ENCODE peak calls at places on chromosomes 4 and X, in eight cellular contexts. K, Q, I, Z, D, A, J and B are unnamed samples.

GRCh38 chr4:156374069-156374468 is 420.4 kb upstream of the CTSO start:
- DNase-seq in Z (no peak), K (no peak), I (no peak), Q (no peak), D (no peak), J (no peak), A (no peak), B (no peak)

GRCh38 chr4:8053688-8054449 is 104.7 kb downstream of the ABLIM2 start:
- DNase-seq in D (no peak), K (no peak), Q (no peak), J (no peak), A (no peak), Z (no peak), I (no peak), B (no peak)

GRCh38 chrX:133640161-133641015 is 225.1 kb upstream of the GPC4 start:
- DNase-seq in K (no peak), Q (no peak), D (no peak), A (no peak), I (no peak), Z (no peak), J (no peak), B (no peak)

GRCh38 chr4:88018471-88018870 is 11.0 kb downstream of the PKD2 start:
- DNase-seq in A (no peak), I (no peak), Z (no peak), D (peak), K (no peak), J (no peak), Q (peak), B (no peak)

GRCh38 chrX:153851981-153852380 is 21.6 kb upstream of the PDZD4 start:
- DNase-seq in Q (no peak), Z (no peak), A (no peak), I (no peak), D (no peak), J (no peak), K (no peak), B (no peak)

GRCh38 chr4:37792241-37792640 is 34.2 kb upstream of the PGM2 start:
- DNase-seq in I (no peak), Q (no peak), K (no peak), Z (no peak), D (no peak), J (no peak), A (no peak), B (no peak)

GRCh38 chr4:79297029-79297428 is 28.8 kb downstream of the NAA11 start:
- DNase-seq in J (no peak), A (no peak), D (no peak), I (no peak), Z (no peak), K (no peak), Q (no peak), B (no peak)

GRCh38 chr4:129355529-129355928 is 259.6 kb downstream of the C4orf33 start:
- DNase-seq in A (no peak), K (no peak), I (no peak), Z (no peak), J (no peak), Q (no peak), D (peak), B (no peak)

GRCh38 chrX:25873196-25873595 is 264.9 kb upstream of the MAGEB18 start:
- DNase-seq in I (no peak), A (no peak), K (no peak), D (no peak), Z (no peak), J (peak), Q (no peak), B (no peak)

GRCh38 chrX:22325091-22325490 is 52.4 kb downstream of the CBLL2 start:
- DNase-seq in Z (no peak), I (no peak), D (no peak), K (peak), Q (no peak), J (no peak), A (no peak), B (no peak)

GRCh38 chr4:106201373-106201772 is 114.6 kb downstream of the TBCK start:
- DNase-seq in J (peak), K (peak), D (no peak), A (no peak), Z (no peak), Q (no peak), I (no peak), B (no peak)

GRCh38 chrX:120795301-120795700 is 80.4 kb downstream of the CT47B1 start:
- DNase-seq in A (no peak), K (no peak), D (no peak), Q (no peak), Z (no peak), J (no peak), I (no peak), B (no peak)

GRCh38 chr4:165656829-165657467 is 216.1 kb upstream of the TLL1 start:
- DNase-seq in Z (no peak), J (no peak), K (no peak), D (no peak), I (no peak), A (no peak), Q (no peak), B (no peak)

GRCh38 chr4:170623899-170624298 is 534.1 kb upstream of the AADAT start:
- DNase-seq in I (no peak), Q (no peak), J (no peak), K (no peak), A (no peak), D (no peak), Z (no peak), B (no peak)

GRCh38 chrX:110006826-110007375 is 4.0 kb downstream of the TMEM164 start:
- DNase-seq in Q (no peak), K (no peak), Z (no peak), A (no peak), J (no peak), I (no peak), D (no peak), B (no peak)

GRCh38 chrX:108415891-108416290 is 22.3 kb downstream of the COL4A6 start:
- DNase-seq in K (no peak), A (no peak), J (no peak), D (no peak), Q (no peak), Z (no peak), I (no peak), B (no peak)

GRCh38 chr4:127609484-127609883 is 23.3 kb upstream of the INTU start:
- DNase-seq in D (no peak), J (no peak), I (no peak), Z (no peak), Q (no peak), K (no peak), A (no peak), B (no peak)

GRCh38 chr4:3820016-3820805 is 54.0 kb downstream of the ADRA2C start:
- DNase-seq in A (no peak), I (no peak), D (no peak), K (no peak), J (no peak), Q (no peak), Z (no peak), B (no peak)

GRCh38 chr4:8141935-8142334 is 16.7 kb downstream of the ABLIM2 start:
- DNase-seq in K (no peak), I (no peak), Q (no peak), J (no peak), A (no peak), Z (no peak), D (no peak), B (no peak)

GRCh38 chrX:131068945-131069719 is 11.0 kb downstream of the ARHGAP36 start:
- DNase-seq in I (no peak), D (peak), Q (no peak), K (peak), Z (no peak), A (peak), J (peak), B (no peak)

GRCh38 chrX:40094041-40094899 is 3.5 kb downstream of the BCOR start:
- DNase-seq in Q (peak), A (no peak), Z (peak), I (no peak), K (peak), J (peak), D (peak), B (no peak)

GRCh38 chrX:13647709-13648212 is 5.2 kb upstream of the TCEANC start:
- DNase-seq in J (peak), D (no peak), A (no peak), K (peak), Q (peak), I (no peak), Z (peak), B (no peak)

GRCh38 chrX:48703642-48704481 is 7.3 kb downstream of the SUV39H1 start:
- DNase-seq in J (no peak), D (peak), Z (no peak), Q (no peak), A (no peak), I (no peak), K (no peak), B (no peak)

GRCh38 chrX:24026403-24026801 is 584 bp downstream of the KLHL15 start:
- DNase-seq in J (no peak), A (no peak), Z (no peak), K (peak), I (no peak), D (peak), Q (no peak), B (no peak)

GRCh38 chrX:149365552-149365951 is 139.6 kb downstream of the IDS start:
- DNase-seq in J (no peak), D (no peak), K (no peak), Z (no peak), I (no peak), A (no peak), Q (no peak), B (no peak)

GRCh38 chr4:128416921-128417320 is 129.3 kb upstream of the PGRMC2 start:
- DNase-seq in J (no peak), A (no peak), Q (no peak), D (no peak), Z (no peak), K (no peak), I (no peak), B (no peak)

GRCh38 chrX:103417933-103418332 is 41.6 kb downstream of the BEX3 start:
- DNase-seq in K (no peak), J (no peak), Q (no peak), A (no peak), D (no peak), I (no peak), Z (no peak), B (no peak)

GRCh38 chrX:3717742-3718420 is 4.4 kb upstream of the PRKX start:
- DNase-seq in I (no peak), Q (no peak), J (no peak), Z (no peak), D (no peak), K (no peak), A (no peak), B (no peak)